ENCODE peak calls at places on chromosomes 3 and 15, in nine cellular contexts. One of them, this sample, is unnamed.

GRCh38 chr3:119258915-119259314 is 18.2 kb upstream of the B4GALT4 start:
- DNase-seq in activated B cell treated with CpG ODN at 0.5 μM for 24 hours: no peak
- DNase-seq in left ventricle myocardium inferior: no peak
- DNase-seq in iris pigment epithelial cell: no peak
- DNase-seq in RWPE1: no peak
- DNase-seq in transverse colon: no peak
- DNase-seq in GM04504: no peak
- DNase-seq in hippocampal formation: peak
- DNase-seq in psoas muscle: no peak
- DNase-seq in this sample: no peak

GRCh38 chr3:192825191-192825590 is 92.5 kb downstream of the MB21D2 start:
- DNase-seq in left ventricle myocardium inferior: no peak
- DNase-seq in iris pigment epithelial cell: no peak
- DNase-seq in activated B cell treated with CpG ODN at 0.5 μM for 24 hours: no peak
- DNase-seq in hippocampal formation: no peak
- DNase-seq in RWPE1: no peak
- DNase-seq in psoas muscle: no peak
- DNase-seq in GM04504: no peak
- DNase-seq in transverse colon: no peak
- DNase-seq in this sample: no peak

GRCh38 chr3:41199866-41200668 is 762 bp downstream of the CTNNB1 start:
- DNase-seq in GM04504: no peak
- DNase-seq in hippocampal formation: no peak
- DNase-seq in activated B cell treated with CpG ODN at 0.5 μM for 24 hours: no peak
- DNase-seq in iris pigment epithelial cell: peak
- DNase-seq in left ventricle myocardium inferior: peak
- DNase-seq in psoas muscle: no peak
- DNase-seq in RWPE1: peak
- DNase-seq in transverse colon: peak
- DNase-seq in this sample: no peak

GRCh38 chr3:30156586-30157498 is 449.6 kb upstream of the TGFBR2 start:
- DNase-seq in transverse colon: no peak
- DNase-seq in activated B cell treated with CpG ODN at 0.5 μM for 24 hours: no peak
- DNase-seq in RWPE1: no peak
- DNase-seq in GM04504: no peak
- DNase-seq in iris pigment epithelial cell: peak
- DNase-seq in psoas muscle: no peak
- DNase-seq in hippocampal formation: no peak
- DNase-seq in left ventricle myocardium inferior: no peak
- DNase-seq in this sample: no peak

GRCh38 chr3:122092460-122093165 is 37.5 kb downstream of the CD86 start:
- DNase-seq in hippocampal formation: no peak
- DNase-seq in left ventricle myocardium inferior: peak
- DNase-seq in RWPE1: peak
- DNase-seq in iris pigment epithelial cell: peak
- DNase-seq in GM04504: no peak
- DNase-seq in transverse colon: peak
- DNase-seq in activated B cell treated with CpG ODN at 0.5 μM for 24 hours: no peak
- DNase-seq in psoas muscle: peak
- DNase-seq in this sample: no peak

GRCh38 chr3:188624384-188624783 is 470.4 kb downstream of the LPP start:
- DNase-seq in transverse colon: peak
- DNase-seq in psoas muscle: no peak
- DNase-seq in left ventricle myocardium inferior: no peak
- DNase-seq in iris pigment epithelial cell: peak
- DNase-seq in RWPE1: no peak
- DNase-seq in activated B cell treated with CpG ODN at 0.5 μM for 24 hours: no peak
- DNase-seq in GM04504: no peak
- DNase-seq in hippocampal formation: peak
- DNase-seq in this sample: peak

GRCh38 chr15:56028430-56028829 is 35.0 kb upstream of the NEDD4 start:
- DNase-seq in left ventricle myocardium inferior: no peak
- DNase-seq in GM04504: no peak
- DNase-seq in psoas muscle: no peak
- DNase-seq in hippocampal formation: no peak
- DNase-seq in iris pigment epithelial cell: no peak
- DNase-seq in activated B cell treated with CpG ODN at 0.5 μM for 24 hours: no peak
- DNase-seq in transverse colon: no peak
- DNase-seq in RWPE1: no peak
- DNase-seq in this sample: no peak

GRCh38 chr15:28786521-28786920 is 61.9 kb downstream of the GOLGA6L7 start:
- DNase-seq in activated B cell treated with CpG ODN at 0.5 μM for 24 hours: no peak
- DNase-seq in RWPE1: no peak
- DNase-seq in left ventricle myocardium inferior: no peak
- DNase-seq in psoas muscle: no peak
- DNase-seq in transverse colon: no peak
- DNase-seq in GM04504: no peak
- DNase-seq in hippocampal formation: no peak
- DNase-seq in iris pigment epithelial cell: peak
- DNase-seq in this sample: no peak

GRCh38 chr15:40266828-40267304 is 16.0 kb downstream of the ANKRD63 start:
- DNase-seq in psoas muscle: no peak
- DNase-seq in RWPE1: peak
- DNase-seq in transverse colon: peak
- DNase-seq in left ventricle myocardium inferior: no peak
- DNase-seq in activated B cell treated with CpG ODN at 0.5 μM for 24 hours: no peak
- DNase-seq in iris pigment epithelial cell: peak
- DNase-seq in hippocampal formation: no peak
- DNase-seq in GM04504: peak
- DNase-seq in this sample: peak

GRCh38 chr3:149507491-149508324 is 33.2 kb downstream of the TM4SF4 start:
- DNase-seq in GM04504: no peak
- DNase-seq in RWPE1: no peak
- DNase-seq in iris pigment epithelial cell: peak
- DNase-seq in transverse colon: no peak
- DNase-seq in psoas muscle: no peak
- DNase-seq in hippocampal formation: no peak
- DNase-seq in activated B cell treated with CpG ODN at 0.5 μM for 24 hours: no peak
- DNase-seq in left ventricle myocardium inferior: no peak
- DNase-seq in this sample: no peak

GRCh38 chr3:105679951-105680350 is 188.9 kb downstream of the CBLB start:
- DNase-seq in hippocampal formation: no peak
- DNase-seq in left ventricle myocardium inferior: no peak
- DNase-seq in transverse colon: no peak
- DNase-seq in iris pigment epithelial cell: no peak
- DNase-seq in GM04504: no peak
- DNase-seq in psoas muscle: no peak
- DNase-seq in RWPE1: no peak
- DNase-seq in activated B cell treated with CpG ODN at 0.5 μM for 24 hours: no peak
- DNase-seq in this sample: no peak

GRCh38 chr3:71658131-71658530 is 67.1 kb downstream of the EIF4E3 start:
- DNase-seq in left ventricle myocardium inferior: peak
- DNase-seq in activated B cell treated with CpG ODN at 0.5 μM for 24 hours: no peak
- DNase-seq in GM04504: no peak
- DNase-seq in transverse colon: peak
- DNase-seq in iris pigment epithelial cell: peak
- DNase-seq in hippocampal formation: no peak
- DNase-seq in RWPE1: peak
- DNase-seq in psoas muscle: peak
- DNase-seq in this sample: peak

GRCh38 chr3:130412991-130413390 is 67.5 kb downstream of the COL6A5 start:
- DNase-seq in iris pigment epithelial cell: no peak
- DNase-seq in activated B cell treated with CpG ODN at 0.5 μM for 24 hours: no peak
- DNase-seq in psoas muscle: no peak
- DNase-seq in left ventricle myocardium inferior: no peak
- DNase-seq in GM04504: no peak
- DNase-seq in transverse colon: no peak
- DNase-seq in hippocampal formation: no peak
- DNase-seq in RWPE1: no peak
- DNase-seq in this sample: no peak

GRCh38 chr3:127446756-127447155 is 143.8 kb downstream of the TPRA1 start:
- DNase-seq in GM04504: no peak
- DNase-seq in RWPE1: no peak
- DNase-seq in transverse colon: no peak
- DNase-seq in iris pigment epithelial cell: no peak
- DNase-seq in left ventricle myocardium inferior: peak
- DNase-seq in activated B cell treated with CpG ODN at 0.5 μM for 24 hours: no peak
- DNase-seq in psoas muscle: no peak
- DNase-seq in hippocampal formation: no peak
- DNase-seq in this sample: no peak

GRCh38 chr15:51450001-51450400 is 108.5 kb downstream of the GLDN start:
- DNase-seq in hippocampal formation: no peak
- DNase-seq in left ventricle myocardium inferior: no peak
- DNase-seq in transverse colon: no peak
- DNase-seq in iris pigment epithelial cell: peak
- DNase-seq in psoas muscle: no peak
- DNase-seq in activated B cell treated with CpG ODN at 0.5 μM for 24 hours: no peak
- DNase-seq in GM04504: no peak
- DNase-seq in RWPE1: peak
- DNase-seq in this sample: no peak

GRCh38 chr15:61841461-61841860 is 218.8 kb downstream of the VPS13C start:
- DNase-seq in iris pigment epithelial cell: no peak
- DNase-seq in psoas muscle: no peak
- DNase-seq in left ventricle myocardium inferior: no peak
- DNase-seq in RWPE1: no peak
- DNase-seq in activated B cell treated with CpG ODN at 0.5 μM for 24 hours: no peak
- DNase-seq in transverse colon: no peak
- DNase-seq in GM04504: no peak
- DNase-seq in hippocampal formation: no peak
- DNase-seq in this sample: no peak

GRCh38 chr3:9214599-9214998 is 34.8 kb downstream of the SRGAP3 start:
- DNase-seq in transverse colon: no peak
- DNase-seq in activated B cell treated with CpG ODN at 0.5 μM for 24 hours: no peak
- DNase-seq in RWPE1: peak
- DNase-seq in left ventricle myocardium inferior: no peak
- DNase-seq in hippocampal formation: no peak
- DNase-seq in GM04504: peak
- DNase-seq in psoas muscle: no peak
- DNase-seq in iris pigment epithelial cell: peak
- DNase-seq in this sample: no peak

GRCh38 chr15:65326109-65326508 is 21.6 kb downstream of the RNU5B-1 start:
- DNase-seq in transverse colon: no peak
- DNase-seq in activated B cell treated with CpG ODN at 0.5 μM for 24 hours: no peak
- DNase-seq in left ventricle myocardium inferior: peak
- DNase-seq in iris pigment epithelial cell: peak
- DNase-seq in hippocampal formation: peak
- DNase-seq in psoas muscle: no peak
- DNase-seq in RWPE1: no peak
- DNase-seq in GM04504: no peak
- DNase-seq in this sample: peak

GRCh38 chr3:124853446-124853845 is 33.7 kb downstream of the ITGB5 start:
- DNase-seq in transverse colon: no peak
- DNase-seq in RWPE1: no peak
- DNase-seq in left ventricle myocardium inferior: no peak
- DNase-seq in GM04504: no peak
- DNase-seq in activated B cell treated with CpG ODN at 0.5 μM for 24 hours: no peak
- DNase-seq in hippocampal formation: no peak
- DNase-seq in psoas muscle: no peak
- DNase-seq in iris pigment epithelial cell: no peak
- DNase-seq in this sample: no peak

GRCh38 chr3:71430941-71431552 is 152.5 kb downstream of the FOXP1 start:
- DNase-seq in RWPE1: no peak
- DNase-seq in iris pigment epithelial cell: peak
- DNase-seq in activated B cell treated with CpG ODN at 0.5 μM for 24 hours: no peak
- DNase-seq in psoas muscle: no peak
- DNase-seq in transverse colon: no peak
- DNase-seq in hippocampal formation: no peak
- DNase-seq in GM04504: no peak
- DNase-seq in left ventricle myocardium inferior: no peak
- DNase-seq in this sample: no peak

GRCh38 chr15:67175643-67176071 is 78.8 kb downstream of the AAGAB start:
- DNase-seq in RWPE1: no peak
- DNase-seq in iris pigment epithelial cell: peak
- DNase-seq in transverse colon: peak
- DNase-seq in GM04504: peak
- DNase-seq in activated B cell treated with CpG ODN at 0.5 μM for 24 hours: no peak
- DNase-seq in psoas muscle: peak
- DNase-seq in hippocampal formation: no peak
- DNase-seq in left ventricle myocardium inferior: no peak
- DNase-seq in this sample: peak

GRCh38 chr15:27059610-27060202 is 88.7 kb downstream of the GABRG3 start:
- DNase-seq in transverse colon: no peak
- DNase-seq in psoas muscle: no peak
- DNase-seq in activated B cell treated with CpG ODN at 0.5 μM for 24 hours: no peak
- DNase-seq in RWPE1: peak
- DNase-seq in left ventricle myocardium inferior: no peak
- DNase-seq in iris pigment epithelial cell: peak
- DNase-seq in GM04504: no peak
- DNase-seq in hippocampal formation: peak
- DNase-seq in this sample: no peak

GRCh38 chr3:134793562-134793961 is 1.5 kb upstream of the EPHB1 start:
- DNase-seq in RWPE1: no peak
- DNase-seq in GM04504: no peak
- DNase-seq in transverse colon: no peak
- DNase-seq in hippocampal formation: no peak
- DNase-seq in left ventricle myocardium inferior: no peak
- DNase-seq in activated B cell treated with CpG ODN at 0.5 μM for 24 hours: no peak
- DNase-seq in psoas muscle: no peak
- DNase-seq in iris pigment epithelial cell: no peak
- DNase-seq in this sample: no peak

GRCh38 chr3:116087431-116087830 is 357.9 kb downstream of the LSAMP start:
- DNase-seq in left ventricle myocardium inferior: no peak
- DNase-seq in hippocampal formation: no peak
- DNase-seq in iris pigment epithelial cell: no peak
- DNase-seq in activated B cell treated with CpG ODN at 0.5 μM for 24 hours: no peak
- DNase-seq in GM04504: no peak
- DNase-seq in psoas muscle: no peak
- DNase-seq in RWPE1: no peak
- DNase-seq in transverse colon: no peak
- DNase-seq in this sample: no peak

GRCh38 chr3:567488-568173 is 371.1 kb downstream of the CHL1 start:
- DNase-seq in iris pigment epithelial cell: no peak
- DNase-seq in transverse colon: no peak
- DNase-seq in left ventricle myocardium inferior: no peak
- DNase-seq in RWPE1: no peak
- DNase-seq in activated B cell treated with CpG ODN at 0.5 μM for 24 hours: no peak
- DNase-seq in psoas muscle: no peak
- DNase-seq in GM04504: no peak
- DNase-seq in hippocampal formation: no peak
- DNase-seq in this sample: no peak

GRCh38 chr15:45151998-45152828 is 22.4 kb downstream of the DUOX1 start:
- DNase-seq in activated B cell treated with CpG ODN at 0.5 μM for 24 hours: no peak
- DNase-seq in iris pigment epithelial cell: no peak
- DNase-seq in GM04504: no peak
- DNase-seq in transverse colon: no peak
- DNase-seq in RWPE1: no peak
- DNase-seq in left ventricle myocardium inferior: no peak
- DNase-seq in hippocampal formation: no peak
- DNase-seq in psoas muscle: no peak
- DNase-seq in this sample: no peak

GRCh38 chr15:92930061-92930460 is 29.9 kb downstream of the CHD2 start:
- DNase-seq in GM04504: no peak
- DNase-seq in hippocampal formation: no peak
- DNase-seq in RWPE1: no peak
- DNase-seq in psoas muscle: no peak
- DNase-seq in activated B cell treated with CpG ODN at 0.5 μM for 24 hours: no peak
- DNase-seq in iris pigment epithelial cell: peak
- DNase-seq in transverse colon: no peak
- DNase-seq in left ventricle myocardium inferior: no peak
- DNase-seq in this sample: no peak

GRCh38 chr15:63122002-63122893 is 587 bp downstream of the LACTB start:
- DNase-seq in RWPE1: peak
- DNase-seq in psoas muscle: peak
- DNase-seq in left ventricle myocardium inferior: peak
- DNase-seq in iris pigment epithelial cell: peak
- DNase-seq in transverse colon: peak
- DNase-seq in GM04504: peak
- DNase-seq in hippocampal formation: peak
- DNase-seq in activated B cell treated with CpG ODN at 0.5 μM for 24 hours: peak
- DNase-seq in this sample: peak

GRCh38 chr3:9183011-9183410 is 66.4 kb downstream of the SRGAP3 start:
- DNase-seq in RWPE1: no peak
- DNase-seq in GM04504: no peak
- DNase-seq in activated B cell treated with CpG ODN at 0.5 μM for 24 hours: no peak
- DNase-seq in hippocampal formation: peak
- DNase-seq in iris pigment epithelial cell: no peak
- DNase-seq in transverse colon: no peak
- DNase-seq in psoas muscle: no peak
- DNase-seq in left ventricle myocardium inferior: peak
- DNase-seq in this sample: no peak

GRCh38 chr3:66133853-66134445 is 86.9 kb upstream of the SLC25A26 start:
- DNase-seq in activated B cell treated with CpG ODN at 0.5 μM for 24 hours: no peak
- DNase-seq in left ventricle myocardium inferior: no peak
- DNase-seq in psoas muscle: no peak
- DNase-seq in transverse colon: no peak
- DNase-seq in iris pigment epithelial cell: no peak
- DNase-seq in GM04504: no peak
- DNase-seq in hippocampal formation: no peak
- DNase-seq in RWPE1: no peak
- DNase-seq in this sample: no peak

GRCh38 chr15:70672081-70672480 is 91.3 kb downstream of the UACA start:
- DNase-seq in iris pigment epithelial cell: no peak
- DNase-seq in RWPE1: no peak
- DNase-seq in GM04504: peak
- DNase-seq in psoas muscle: no peak
- DNase-seq in hippocampal formation: no peak
- DNase-seq in activated B cell treated with CpG ODN at 0.5 μM for 24 hours: no peak
- DNase-seq in left ventricle myocardium inferior: no peak
- DNase-seq in transverse colon: no peak
- DNase-seq in this sample: no peak

This sample was measured in uterus.